ENCODE peak calls at places on chromosomes 1 and 21, in four cellular contexts. D is iPS DF 19.7, R is memory B cell, K is T47D. U is an unnamed sample.

GRCh38 chr1:31809698-31810097 is 6.1 kb downstream of the SPOCD1 start:
- DNase-seq in D (no peak), R (no peak), K (no peak), U (no peak)

GRCh38 chr1:246647513-246647912 is 76.7 kb upstream of the SCCPDH start:
- DNase-seq in D (no peak), R (no peak), K (no peak), U (no peak)

GRCh38 chr1:110734146-110734680 is 59.5 kb upstream of the KCNA3 start:
- DNase-seq in D (no peak), R (no peak), K (no peak), U (no peak)

GRCh38 chr1:13664451-13664850 is 35.5 kb upstream of the PRDM2 start:
- DNase-seq in D (no peak), R (no peak), K (no peak), U (no peak)

GRCh38 chr21:44939532-44940115 is at the start of gene SLX9:
- DNase-seq in D (no peak), R (peak; percentile 68), K (peak; percentile 89), U (peak; percentile 63)

GRCh38 chr1:109404838-109405237 is 7.1 kb upstream of the SORT1 start:
- DNase-seq in D (no peak), R (no peak), K (no peak), U (no peak)

GRCh38 chr1:206540044-206540758 is 32.9 kb downstream of the RASSF5 start:
- DNase-seq in D (no peak), R (no peak), K (peak; percentile 32), U (no peak)

GRCh38 chr1:50605186-50605875 is 182.1 kb upstream of the DMRTA2 start:
- DNase-seq in D (no peak), R (no peak), K (peak; percentile 53), U (no peak)

GRCh38 chr1:30879940-30880339 is 28.6 kb downstream of the SDC3 start:
- DNase-seq in D (peak; percentile 80), R (no peak), K (peak; percentile 35), U (no peak)

GRCh38 chr1:209080170-209080781 is 503.2 kb upstream of the CAMK1G start:
- DNase-seq in D (no peak), R (no peak), K (no peak), U (no peak)

GRCh38 chr1:109307363-109308021 is 681 bp upstream of the MYBPHL start:
- DNase-seq in D (no peak), R (peak; percentile 16), K (no peak), U (no peak)

GRCh38 chr1:42937141-42937696 is 21.4 kb downstream of the SLC2A1 start:
- DNase-seq in D (no peak), R (no peak), K (no peak), U (peak; percentile 74)

GRCh38 chr1:90963651-90964050 is 58.2 kb downstream of the ZNF644 start:
- DNase-seq in D (no peak), R (no peak), K (no peak), U (no peak)

GRCh38 chr1:33013791-33014190 is 22.9 kb downstream of the AK2 start:
- DNase-seq in D (no peak), R (no peak), K (peak; percentile 46), U (no peak)

GRCh38 chr1:229273507-229274232 is 2.8 kb downstream of the RAB4A start:
- DNase-seq in D (no peak), R (no peak), K (peak; percentile 83), U (no peak)